ENCODE peak calls at places on chromosomes 7 and 10, in nine cellular contexts. F, A, W, R, D, Z, I, V and O are unnamed samples.

GRCh38 chr10:28532223-28532508 is 752 bp upstream of the WAC start:
- DNase-seq in F (no peak), A (peak), W (no peak), R (no peak), D (no peak), Z (no peak), I (peak), V (peak), O (peak)

GRCh38 chr10:103238506-103239252 is 7.0 kb upstream of the RPEL1 start:
- DNase-seq in F (no peak), A (no peak), W (no peak), R (no peak), D (no peak), Z (no peak), I (peak), V (peak), O (peak)

GRCh38 chr10:98029149-98030092 is 1.0 kb downstream of the CRTAC1 start:
- DNase-seq in F (no peak), A (no peak), W (no peak), R (no peak), D (no peak), Z (no peak), I (no peak), V (no peak), O (no peak)

GRCh38 chr7:28684729-28685211 is 272.5 kb downstream of the CREB5 start:
- DNase-seq in F (no peak), A (no peak), W (no peak), R (no peak), D (no peak), Z (no peak), I (no peak), V (no peak), O (no peak)

GRCh38 chr7:102216573-102217314 is 69.9 kb upstream of the SH2B2 start:
- DNase-seq in F (no peak), A (no peak), W (no peak), R (no peak), D (no peak), Z (no peak), I (no peak), V (no peak), O (no peak)

GRCh38 chr7:66359656-66360211 is 154.6 kb downstream of the TPST1 start:
- DNase-seq in F (no peak), A (no peak), W (no peak), R (no peak), D (no peak), Z (no peak), I (no peak), V (no peak), O (no peak)

GRCh38 chr7:73451780-73452398 is 18.3 kb downstream of the FZD9 start:
- DNase-seq in F (peak), A (no peak), W (no peak), R (no peak), D (no peak), Z (no peak), I (peak), V (no peak), O (peak)

GRCh38 chr10:17905491-17905890 is 46.2 kb upstream of the SLC39A12 start:
- DNase-seq in F (no peak), A (no peak), W (no peak), R (no peak), D (no peak), Z (no peak), I (peak), V (no peak), O (no peak)

GRCh38 chr10:111275091-111275490 is 198.3 kb downstream of the ADRA2A start:
- DNase-seq in F (no peak), A (no peak), W (no peak), R (no peak), D (no peak), Z (no peak), I (no peak), V (no peak), O (no peak)

GRCh38 chr10:970311-971149 is 17.7 kb upstream of the GTPBP4 start:
- DNase-seq in F (no peak), A (peak), W (peak), R (no peak), D (no peak), Z (no peak), I (peak), V (peak), O (peak)

GRCh38 chr10:1048349-1048731 is 579 bp downstream of the IDI1 start:
- DNase-seq in F (no peak), A (no peak), W (peak), R (peak), D (no peak), Z (no peak), I (peak), V (no peak), O (no peak)

GRCh38 chr7:4166340-4166739 is 515.8 kb upstream of the FOXK1 start:
- DNase-seq in F (no peak), A (no peak), W (no peak), R (no peak), D (no peak), Z (no peak), I (no peak), V (no peak), O (no peak)

GRCh38 chr7:94417261-94417660 is 22.6 kb downstream of the COL1A2 start:
- DNase-seq in F (no peak), A (no peak), W (no peak), R (no peak), D (no peak), Z (no peak), I (no peak), V (no peak), O (no peak)

GRCh38 chr10:122362621-122363020 is 11.9 kb upstream of the PLEKHA1 start:
- DNase-seq in F (no peak), A (no peak), W (no peak), R (peak), D (no peak), Z (no peak), I (peak), V (no peak), O (no peak)

GRCh38 chr10:79188154-79188763 is 119.5 kb downstream of the ZMIZ1 start:
- DNase-seq in F (no peak), A (no peak), W (no peak), R (no peak), D (no peak), Z (no peak), I (no peak), V (peak), O (no peak)

GRCh38 chr7:41503438-41503837 is 199.5 kb downstream of the INHBA start:
- DNase-seq in F (no peak), A (no peak), W (no peak), R (no peak), D (no peak), Z (no peak), I (peak), V (no peak), O (no peak)